ENCODE peak calls at places on chromosome 7, in five cellular contexts. One of them, this sample, is unnamed.

GRCh38 chr7:51290702-51291290 is 25.8 kb downstream of the COBL start:
- DNase-seq in GM12865: no peak
- DNase-seq in pancreas: no peak
- DNase-seq in GM06990: no peak
- DNase-seq in progenitor cell of endocrine pancreas: no peak
- DNase-seq in this sample: no peak

GRCh38 chr7:151923097-151923876 is 33.0 kb upstream of the GALNTL5 start:
- DNase-seq in GM12865: no peak
- DNase-seq in pancreas: no peak
- DNase-seq in GM06990: no peak
- DNase-seq in progenitor cell of endocrine pancreas: no peak
- DNase-seq in this sample: no peak

GRCh38 chr7:90473819-90474218 is 4.4 kb downstream of the PTTG1IP2 start:
- DNase-seq in GM12865: no peak
- DNase-seq in pancreas: no peak
- DNase-seq in GM06990: no peak
- DNase-seq in progenitor cell of endocrine pancreas: no peak
- DNase-seq in this sample: no peak

GRCh38 chr7:150977382-150978135 is 562 bp downstream of the KCNH2 start:
- DNase-seq in GM12865: no peak
- DNase-seq in pancreas: peak
- DNase-seq in GM06990: no peak
- DNase-seq in progenitor cell of endocrine pancreas: no peak
- DNase-seq in this sample: no peak

GRCh38 chr7:113086431-113086888 is at the start of gene GPR85:
- DNase-seq in GM12865: peak
- DNase-seq in pancreas: peak
- DNase-seq in GM06990: peak
- DNase-seq in progenitor cell of endocrine pancreas: peak
- DNase-seq in this sample: peak

GRCh38 chr7:97460433-97460832 is 271.5 kb upstream of the TAC1 start:
- DNase-seq in GM12865: no peak
- DNase-seq in pancreas: no peak
- DNase-seq in GM06990: no peak
- DNase-seq in progenitor cell of endocrine pancreas: no peak
- DNase-seq in this sample: no peak

GRCh38 chr7:2084331-2084730 is 148.4 kb downstream of the MAD1L1 start:
- DNase-seq in GM12865: no peak
- DNase-seq in pancreas: no peak
- DNase-seq in GM06990: no peak
- DNase-seq in progenitor cell of endocrine pancreas: no peak
- DNase-seq in this sample: no peak

GRCh38 chr7:155669717-155670505 is 25.4 kb downstream of the RBM33 start:
- DNase-seq in GM12865: no peak
- DNase-seq in pancreas: no peak
- DNase-seq in GM06990: no peak
- DNase-seq in progenitor cell of endocrine pancreas: no peak
- DNase-seq in this sample: no peak

GRCh38 chr7:46651561-46652088 is 730.6 kb upstream of the IGFBP3 start:
- DNase-seq in GM12865: peak
- DNase-seq in pancreas: peak
- DNase-seq in GM06990: no peak
- DNase-seq in progenitor cell of endocrine pancreas: no peak
- DNase-seq in this sample: no peak

GRCh38 chr7:79142706-79143105 is 310.8 kb downstream of the MAGI2 start:
- DNase-seq in GM12865: no peak
- DNase-seq in pancreas: no peak
- DNase-seq in GM06990: no peak
- DNase-seq in progenitor cell of endocrine pancreas: no peak
- DNase-seq in this sample: no peak

GRCh38 chr7:29977926-29978652 is 11.5 kb downstream of the SCRN1 start:
- DNase-seq in GM12865: peak
- DNase-seq in pancreas: no peak
- DNase-seq in GM06990: no peak
- DNase-seq in progenitor cell of endocrine pancreas: no peak
- DNase-seq in this sample: no peak

GRCh38 chr7:130838738-130839137 is 104.7 kb upstream of the KLF14 start:
- DNase-seq in GM12865: peak
- DNase-seq in pancreas: no peak
- DNase-seq in GM06990: no peak
- DNase-seq in progenitor cell of endocrine pancreas: no peak
- DNase-seq in this sample: peak

GRCh38 chr7:138142583-138143201 is 66.4 kb downstream of the AKR1D1 start:
- DNase-seq in GM12865: no peak
- DNase-seq in pancreas: no peak
- DNase-seq in GM06990: no peak
- DNase-seq in progenitor cell of endocrine pancreas: no peak
- DNase-seq in this sample: no peak

GRCh38 chr7:98617051-98617959 is at the start of gene NPTX2:
- DNase-seq in GM12865: no peak
- DNase-seq in pancreas: peak
- DNase-seq in GM06990: no peak
- DNase-seq in progenitor cell of endocrine pancreas: peak
- DNase-seq in this sample: no peak

GRCh38 chr7:117269417-117269816 is 53.4 kb downstream of the WNT2 start:
- DNase-seq in GM12865: no peak
- DNase-seq in pancreas: no peak
- DNase-seq in GM06990: no peak
- DNase-seq in progenitor cell of endocrine pancreas: no peak
- DNase-seq in this sample: no peak

GRCh38 chr7:153524070-153524601 is 528.1 kb upstream of the DPP6 start:
- DNase-seq in GM12865: no peak
- DNase-seq in pancreas: no peak
- DNase-seq in GM06990: no peak
- DNase-seq in progenitor cell of endocrine pancreas: no peak
- DNase-seq in this sample: no peak

GRCh38 chr7:130950741-130951140 is 216.7 kb upstream of the KLF14 start:
- DNase-seq in GM12865: no peak
- DNase-seq in pancreas: no peak
- DNase-seq in GM06990: no peak
- DNase-seq in progenitor cell of endocrine pancreas: no peak
- DNase-seq in this sample: no peak

GRCh38 chr7:144508702-144509101 is 105.2 kb upstream of the NOBOX start:
- DNase-seq in GM12865: peak
- DNase-seq in pancreas: no peak
- DNase-seq in GM06990: no peak
- DNase-seq in progenitor cell of endocrine pancreas: no peak
- DNase-seq in this sample: peak

GRCh38 chr7:35849158-35849831 is 48.4 kb downstream of the SEPTIN7 start:
- DNase-seq in GM12865: no peak
- DNase-seq in pancreas: no peak
- DNase-seq in GM06990: no peak
- DNase-seq in progenitor cell of endocrine pancreas: no peak
- DNase-seq in this sample: no peak
- TF ChIP-seq CTCF in GM12865: no peak
- TF ChIP-seq CTCF in pancreas: no peak
- TF ChIP-seq CTCF in GM06990: no peak
- TF ChIP-seq CTCF in progenitor cell of endocrine pancreas: no peak
- TF ChIP-seq CTCF in this sample: no peak

GRCh38 chr7:99625961-99626360 is 9.2 kb downstream of the ZSCAN25 start:
- DNase-seq in GM12865: no peak
- DNase-seq in pancreas: no peak
- DNase-seq in GM06990: no peak
- DNase-seq in progenitor cell of endocrine pancreas: no peak
- DNase-seq in this sample: no peak
- TF ChIP-seq CTCF in GM12865: no peak
- TF ChIP-seq CTCF in pancreas: no peak
- TF ChIP-seq CTCF in GM06990: no peak
- TF ChIP-seq CTCF in progenitor cell of endocrine pancreas: no peak
- TF ChIP-seq CTCF in this sample: no peak

GRCh38 chr7:76131872-76132271 is 69.8 kb upstream of the SRRM3 start:
- DNase-seq in GM12865: no peak
- DNase-seq in pancreas: no peak
- DNase-seq in GM06990: no peak
- DNase-seq in progenitor cell of endocrine pancreas: no peak
- DNase-seq in this sample: no peak
- TF ChIP-seq CTCF in GM12865: no peak
- TF ChIP-seq CTCF in pancreas: no peak
- TF ChIP-seq CTCF in GM06990: no peak
- TF ChIP-seq CTCF in progenitor cell of endocrine pancreas: no peak
- TF ChIP-seq CTCF in this sample: no peak

DNA sequence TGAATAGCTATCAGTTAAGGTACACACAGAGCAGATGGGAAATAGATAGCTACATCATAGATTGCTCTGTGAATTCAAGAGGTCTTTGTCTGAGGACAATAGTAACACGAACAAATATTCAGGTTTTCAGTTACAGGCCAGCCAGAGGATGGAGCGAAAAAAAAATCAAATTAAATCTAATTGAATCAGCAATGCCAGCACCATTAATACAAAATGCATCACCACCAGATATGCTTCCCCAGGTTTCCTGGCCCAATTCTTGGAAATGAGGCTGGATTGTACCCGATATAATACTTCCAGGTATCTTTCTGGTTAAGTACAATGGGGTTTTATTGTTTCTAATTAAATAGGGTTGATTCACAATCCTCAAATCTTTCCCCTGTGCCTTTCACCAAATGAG is 975.8 kb upstream of the AUTS2 start:
- DNase-seq in GM12865: no peak
- DNase-seq in pancreas: no peak
- DNase-seq in GM06990: no peak
- DNase-seq in progenitor cell of endocrine pancreas: no peak
- DNase-seq in this sample: no peak
- TF ChIP-seq CTCF in GM12865: no peak
- TF ChIP-seq CTCF in pancreas: no peak
- TF ChIP-seq CTCF in GM06990: no peak
- TF ChIP-seq CTCF in progenitor cell of endocrine pancreas: no peak
- TF ChIP-seq CTCF in this sample: no peak

GRCh38 chr7:158828343-158829020 is 827 bp downstream of the ESYT2 start:
- DNase-seq in GM12865: peak
- DNase-seq in pancreas: no peak
- DNase-seq in GM06990: peak
- DNase-seq in progenitor cell of endocrine pancreas: peak
- DNase-seq in this sample: peak

GRCh38 chr7:158830211-158830723 is 958 bp upstream of the ESYT2 start:
- DNase-seq in GM12865: no peak
- DNase-seq in pancreas: no peak
- DNase-seq in GM06990: no peak
- DNase-seq in progenitor cell of endocrine pancreas: no peak
- DNase-seq in this sample: no peak

GRCh38 chr7:158829021-158829341 is 328 bp downstream of the ESYT2 start:
- DNase-seq in GM12865: peak
- DNase-seq in pancreas: peak
- DNase-seq in GM06990: peak
- DNase-seq in progenitor cell of endocrine pancreas: peak
- DNase-seq in this sample: peak

GRCh38 chr7:158827411-158828342 is 1.6 kb downstream of the ESYT2 start:
- DNase-seq in GM12865: peak
- DNase-seq in pancreas: no peak
- DNase-seq in GM06990: no peak
- DNase-seq in progenitor cell of endocrine pancreas: no peak
- DNase-seq in this sample: peak

DNA sequence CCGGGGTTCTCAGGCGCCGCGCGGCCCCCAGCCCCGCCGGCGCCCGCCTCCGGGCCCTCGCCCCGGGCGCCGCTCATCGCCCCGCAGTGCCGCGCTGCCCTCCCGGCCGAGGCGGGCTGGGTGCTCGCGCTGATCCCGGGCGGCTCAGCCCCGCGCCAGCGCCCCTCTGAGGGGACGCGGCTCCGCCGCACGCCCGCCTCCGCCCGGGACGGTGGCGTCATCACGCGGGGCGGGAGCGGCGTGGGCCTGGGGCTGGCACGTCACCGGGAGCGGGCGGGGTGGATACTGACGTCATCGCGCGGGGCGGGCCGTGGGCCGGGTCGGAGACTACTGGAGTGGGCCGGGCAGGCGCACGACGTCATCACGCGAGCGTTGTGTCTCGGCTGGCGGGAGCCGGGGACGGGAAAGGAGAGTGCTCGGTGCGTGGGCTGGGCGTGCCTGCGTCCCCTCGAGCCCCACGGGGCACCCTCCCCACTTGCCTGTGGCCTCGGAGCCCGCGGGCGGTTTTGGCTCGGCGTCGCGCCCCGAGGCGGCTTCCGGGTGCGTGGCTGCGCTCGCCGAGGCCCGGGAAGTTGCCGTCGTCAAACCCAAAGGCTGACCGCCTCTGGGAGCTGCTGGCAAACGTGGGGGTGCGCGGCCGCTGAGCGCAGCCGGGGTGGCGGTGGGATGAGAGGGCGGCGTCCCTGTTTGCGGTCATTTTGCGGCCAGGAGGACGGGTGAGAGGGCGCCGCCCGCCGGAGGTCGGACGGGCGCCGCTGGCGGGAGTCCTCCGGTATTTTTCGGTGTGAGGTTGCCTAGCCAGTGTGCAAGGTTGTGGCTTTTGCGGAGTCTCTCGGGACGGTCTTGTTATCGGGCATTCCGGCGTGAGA is at the start of gene ESYT2:
- DNase-seq in GM12865: peak
- DNase-seq in pancreas: peak
- DNase-seq in GM06990: peak
- DNase-seq in progenitor cell of endocrine pancreas: peak
- DNase-seq in this sample: peak
- TF ChIP-seq CTCF in GM12865: no peak
- TF ChIP-seq CTCF in pancreas: no peak
- TF ChIP-seq CTCF in GM06990: no peak
- TF ChIP-seq CTCF in progenitor cell of endocrine pancreas: peak
- TF ChIP-seq CTCF in this sample: peak

GRCh38 chr7:26365077-26365896 is 73.6 kb downstream of the SNX10 start:
- DNase-seq in GM12865: peak
- DNase-seq in pancreas: no peak
- DNase-seq in GM06990: peak
- DNase-seq in progenitor cell of endocrine pancreas: peak
- DNase-seq in this sample: peak

GRCh38 chr7:26363465-26363864 is 71.8 kb downstream of the SNX10 start:
- DNase-seq in GM12865: no peak
- DNase-seq in pancreas: no peak
- DNase-seq in GM06990: no peak
- DNase-seq in progenitor cell of endocrine pancreas: no peak
- DNase-seq in this sample: no peak

GRCh38 chr7:26360606-26361005 is 68.9 kb downstream of the SNX10 start:
- DNase-seq in GM12865: no peak
- DNase-seq in pancreas: no peak
- DNase-seq in GM06990: no peak
- DNase-seq in progenitor cell of endocrine pancreas: no peak
- DNase-seq in this sample: no peak

GRCh38 chr7:26357793-26358139 is 66.1 kb downstream of the SNX10 start:
- DNase-seq in GM12865: no peak
- DNase-seq in pancreas: no peak
- DNase-seq in GM06990: no peak
- DNase-seq in progenitor cell of endocrine pancreas: no peak
- DNase-seq in this sample: no peak

GRCh38 chr7:26361637-26362036 is 70.0 kb downstream of the SNX10 start:
- DNase-seq in GM12865: no peak
- DNase-seq in pancreas: no peak
- DNase-seq in GM06990: no peak
- DNase-seq in progenitor cell of endocrine pancreas: no peak
- DNase-seq in this sample: no peak
- TF ChIP-seq CTCF in GM12865: no peak
- TF ChIP-seq CTCF in pancreas: no peak
- TF ChIP-seq CTCF in GM06990: no peak
- TF ChIP-seq CTCF in progenitor cell of endocrine pancreas: no peak
- TF ChIP-seq CTCF in this sample: no peak

This sample was measured in GM13976.